ENCODE peak calls at places on chromosomes 6 and 20, in four cellular contexts. One of them, this sample, is unnamed.

GRCh38 chr6:10521104-10521808 is at the start of gene GCNT2:
- DNase-seq in K562: peak
- DNase-seq in GM12878: no peak
- DNase-seq in HepG2: peak
- DNase-seq in this sample: peak

GRCh38 chr20:3277686-3278465 is 38.9 kb upstream of the SLC4A11 start:
- DNase-seq in GM12878: no peak
- DNase-seq in HepG2: no peak
- DNase-seq in K562: no peak
- DNase-seq in this sample: no peak

GRCh38 chr20:43942661-43943285 is 28.1 kb downstream of the TOX2 start:
- DNase-seq in HepG2: no peak
- DNase-seq in GM12878: no peak
- DNase-seq in K562: no peak
- DNase-seq in this sample: no peak

GRCh38 chr6:48135352-48136084 is 24.5 kb upstream of the PTCHD4 start:
- DNase-seq in GM12878: no peak
- DNase-seq in K562: no peak
- DNase-seq in HepG2: no peak
- DNase-seq in this sample: no peak

GRCh38 chr6:160930547-160931377 is 60.8 kb upstream of the MAP3K4 start:
- DNase-seq in HepG2: peak
- DNase-seq in GM12878: no peak
- DNase-seq in K562: peak
- DNase-seq in this sample: peak

GRCh38 chr6:90144928-90145520 is 151.6 kb downstream of the BACH2 start:
- DNase-seq in HepG2: no peak
- DNase-seq in GM12878: no peak
- DNase-seq in K562: no peak
- DNase-seq in this sample: no peak

GRCh38 chr6:41551086-41551702 is 5.0 kb downstream of the FOXP4 start:
- DNase-seq in GM12878: no peak
- DNase-seq in K562: no peak
- DNase-seq in HepG2: no peak
- DNase-seq in this sample: no peak

GRCh38 chr20:11995750-11996567 is 78.3 kb downstream of the BTBD3 start:
- DNase-seq in K562: no peak
- DNase-seq in HepG2: no peak
- DNase-seq in GM12878: no peak
- DNase-seq in this sample: no peak

GRCh38 chr6:156562636-156563035 is 214.5 kb upstream of the ARID1B start:
- DNase-seq in GM12878: no peak
- DNase-seq in K562: no peak
- DNase-seq in HepG2: no peak
- DNase-seq in this sample: no peak

GRCh38 chr6:168605964-168606363 is 165.0 kb downstream of the SMOC2 start:
- DNase-seq in HepG2: no peak
- DNase-seq in K562: no peak
- DNase-seq in GM12878: no peak
- DNase-seq in this sample: no peak

GRCh38 chr6:154872605-154873004 is 122.5 kb upstream of the TIAM2 start:
- DNase-seq in K562: no peak
- DNase-seq in HepG2: no peak
- DNase-seq in GM12878: no peak
- DNase-seq in this sample: no peak

GRCh38 chr20:10414982-10415650 is 18.9 kb downstream of the MKKS start:
- DNase-seq in HepG2: no peak
- DNase-seq in K562: no peak
- DNase-seq in GM12878: no peak
- DNase-seq in this sample: no peak

GRCh38 chr6:163837681-163838431 is 423.3 kb downstream of the QKI start:
- DNase-seq in GM12878: no peak
- DNase-seq in K562: peak
- DNase-seq in HepG2: no peak
- DNase-seq in this sample: peak

GRCh38 chr6:41614713-41615112 is 23.6 kb upstream of the MDFI start:
- DNase-seq in K562: no peak
- DNase-seq in HepG2: no peak
- DNase-seq in GM12878: no peak
- DNase-seq in this sample: no peak

GRCh38 chr6:44829811-44830210 is 442.3 kb downstream of the CDC5L start:
- DNase-seq in HepG2: no peak
- DNase-seq in GM12878: peak
- DNase-seq in K562: no peak
- DNase-seq in this sample: no peak

GRCh38 chr20:16017656-16018055 is 555.6 kb downstream of the KIF16B start:
- DNase-seq in HepG2: no peak
- DNase-seq in GM12878: no peak
- DNase-seq in K562: no peak
- DNase-seq in this sample: no peak

GRCh38 chr6:169200931-169201514 is 52.6 kb downstream of the THBS2 start:
- DNase-seq in HepG2: no peak
- DNase-seq in GM12878: no peak
- DNase-seq in K562: no peak
- DNase-seq in this sample: no peak

GRCh38 chr20:2303693-2304092 is 7.9 kb downstream of the TGM3 start:
- DNase-seq in K562: no peak
- DNase-seq in HepG2: no peak
- DNase-seq in GM12878: no peak
- DNase-seq in this sample: no peak

GRCh38 chr6:47363736-47364135 is 54.0 kb upstream of the TNFRSF21 start:
- DNase-seq in K562: no peak
- DNase-seq in HepG2: no peak
- DNase-seq in GM12878: no peak
- DNase-seq in this sample: no peak

GRCh38 chr6:68256391-68256790 is 378.7 kb upstream of the ADGRB3 start:
- DNase-seq in K562: no peak
- DNase-seq in GM12878: no peak
- DNase-seq in HepG2: no peak
- DNase-seq in this sample: no peak

GRCh38 chr6:157096522-157096921 is 226.8 kb downstream of the TMEM242 start:
- DNase-seq in K562: no peak
- DNase-seq in HepG2: peak
- DNase-seq in GM12878: no peak
- DNase-seq in this sample: no peak

GRCh38 chr6:81751388-81752083 is 945 bp downstream of the TENT5A start:
- DNase-seq in GM12878: no peak
- DNase-seq in HepG2: peak
- DNase-seq in K562: no peak
- DNase-seq in this sample: peak

GRCh38 chr6:6600865-6601264 is 12.3 kb downstream of the LY86 start:
- DNase-seq in GM12878: no peak
- DNase-seq in HepG2: peak
- DNase-seq in K562: no peak
- DNase-seq in this sample: no peak

GRCh38 chr6:98941319-98941718 is 6.4 kb downstream of the FBXL4 start:
- DNase-seq in GM12878: no peak
- DNase-seq in HepG2: no peak
- DNase-seq in K562: no peak
- DNase-seq in this sample: no peak

GRCh38 chr6:137878810-137879285 is 11.8 kb downstream of the TNFAIP3 start:
- DNase-seq in HepG2: no peak
- DNase-seq in K562: no peak
- DNase-seq in GM12878: no peak
- DNase-seq in this sample: no peak

GRCh38 chr20:52649727-52650126 is 322.4 kb upstream of the TSHZ2 start:
- DNase-seq in K562: no peak
- DNase-seq in GM12878: no peak
- DNase-seq in HepG2: no peak
- DNase-seq in this sample: no peak

GRCh38 chr20:37329481-37330165 is 16.3 kb upstream of the SRC start:
- DNase-seq in K562: peak
- DNase-seq in HepG2: peak
- DNase-seq in GM12878: no peak
- DNase-seq in this sample: no peak

GRCh38 chr6:149781715-149782114 is 32.2 kb downstream of the PCMT1 start:
- DNase-seq in GM12878: no peak
- DNase-seq in K562: no peak
- DNase-seq in HepG2: no peak
- DNase-seq in this sample: no peak

GRCh38 chr6:149779644-149779963 is 30.1 kb downstream of the PCMT1 start:
- DNase-seq in GM12878: no peak
- DNase-seq in HepG2: no peak
- DNase-seq in K562: no peak
- DNase-seq in this sample: no peak

GRCh38 chr6:149782337-149782736 is 32.8 kb downstream of the PCMT1 start:
- DNase-seq in HepG2: no peak
- DNase-seq in GM12878: no peak
- DNase-seq in K562: no peak
- DNase-seq in this sample: no peak

GRCh38 chr6:149771925-149772324 is 22.4 kb downstream of the PCMT1 start:
- DNase-seq in K562: no peak
- DNase-seq in HepG2: no peak
- DNase-seq in GM12878: no peak
- DNase-seq in this sample: no peak

GRCh38 chr6:149777624-149778023 is 28.1 kb downstream of the PCMT1 start:
- DNase-seq in K562: no peak
- DNase-seq in HepG2: no peak
- DNase-seq in GM12878: no peak
- DNase-seq in this sample: no peak
- TF ChIP-seq SP1 in K562: no peak
- TF ChIP-seq SP1 in HepG2: no peak
- TF ChIP-seq SP1 in GM12878: no peak
- TF ChIP-seq SP1 in this sample: no peak

GRCh38 chr6:31569861-31570536 is 2.1 kb upstream of the LTA start:
- DNase-seq in GM12878: no peak
- DNase-seq in K562: no peak
- DNase-seq in HepG2: no peak
- DNase-seq in this sample: no peak
- TF ChIP-seq BHLHE40 in GM12878: no peak
- TF ChIP-seq BHLHE40 in K562: no peak
- TF ChIP-seq BHLHE40 in HepG2: no peak
- TF ChIP-seq BHLHE40 in this sample: no peak

DNA sequence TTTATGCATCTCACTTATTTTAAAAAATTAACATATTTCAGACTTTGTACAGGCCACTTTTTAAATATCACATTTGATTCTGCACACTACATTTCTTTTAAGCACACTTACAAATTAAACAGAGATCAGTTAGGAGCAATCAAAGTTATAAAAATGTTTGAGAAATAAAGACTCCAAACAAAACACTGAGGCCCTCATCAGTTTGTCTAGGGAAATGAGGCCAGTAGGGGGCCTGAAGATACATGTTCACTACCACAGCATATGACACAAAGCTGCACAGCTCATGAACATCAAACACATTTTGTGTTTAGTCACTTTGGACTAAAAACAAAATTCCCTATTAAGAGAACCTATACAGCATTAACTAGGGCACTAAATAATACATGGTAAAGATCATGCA is 180.5 kb downstream of the PDE7B start:
- DNase-seq in HepG2: peak
- DNase-seq in K562: peak
- DNase-seq in GM12878: no peak
- DNase-seq in this sample: peak
- TF ChIP-seq SP1 in HepG2: no peak
- TF ChIP-seq SP1 in K562: no peak
- TF ChIP-seq SP1 in GM12878: no peak
- TF ChIP-seq SP1 in this sample: no peak

GRCh38 chr20:64242797-64243475 is 12.6 kb upstream of the PCMTD2 start:
- DNase-seq in HepG2: peak
- DNase-seq in GM12878: no peak
- DNase-seq in K562: no peak
- DNase-seq in this sample: no peak

GRCh38 chr20:64245746-64246595 is 9.6 kb upstream of the PCMTD2 start:
- DNase-seq in HepG2: no peak
- DNase-seq in K562: no peak
- DNase-seq in GM12878: no peak
- DNase-seq in this sample: no peak

GRCh38 chr20:64246616-64247311 is 8.8 kb upstream of the PCMTD2 start:
- DNase-seq in GM12878: no peak
- DNase-seq in K562: no peak
- DNase-seq in HepG2: no peak
- DNase-seq in this sample: no peak

GRCh38 chr20:64244281-64244805 is 11.2 kb upstream of the PCMTD2 start:
- DNase-seq in GM12878: no peak
- DNase-seq in HepG2: no peak
- DNase-seq in K562: no peak
- DNase-seq in this sample: no peak

GRCh38 chr20:64244870-64245603 is 10.5 kb upstream of the PCMTD2 start:
- DNase-seq in GM12878: no peak
- DNase-seq in K562: no peak
- DNase-seq in HepG2: no peak
- DNase-seq in this sample: no peak
- TF ChIP-seq BHLHE40 in GM12878: no peak
- TF ChIP-seq BHLHE40 in K562: no peak
- TF ChIP-seq BHLHE40 in HepG2: no peak
- TF ChIP-seq BHLHE40 in this sample: no peak